ENCODE peak calls at places on chromosomes 16 and 17, in eight cellular contexts. M, Y, A, U, P, Q, T and J are unnamed samples.

GRCh38 chr17:59652119-59652518 is 32.4 kb downstream of the CLTC start:
- DNase-seq in M (no peak), Y (no peak), A (no peak), U (no peak), P (peak), Q (no peak), T (peak), J (no peak)

GRCh38 chr16:2028146-2028545 is 1.4 kb downstream of the NHERF2 start:
- DNase-seq in M (no peak), Y (no peak), A (no peak), U (no peak), P (no peak), Q (no peak), T (no peak), J (no peak)

GRCh38 chr16:25089346-25089745 is 22.2 kb upstream of the LCMT1 start:
- DNase-seq in M (no peak), Y (no peak), A (no peak), U (no peak), P (no peak), Q (no peak), T (no peak), J (no peak)

GRCh38 chr17:45171338-45172231 is 9.9 kb downstream of the HEXIM2 start:
- DNase-seq in M (no peak), Y (peak), A (no peak), U (peak), P (no peak), Q (peak), T (peak), J (peak)

GRCh38 chr17:60139438-60140285 is 10.1 kb upstream of the CA4 start:
- DNase-seq in M (peak), Y (peak), A (no peak), U (no peak), P (peak), Q (peak), T (peak), J (peak)

GRCh38 chr17:17700251-17700969 is 19.2 kb downstream of the RAI1 start:
- DNase-seq in M (no peak), Y (no peak), A (no peak), U (no peak), P (no peak), Q (no peak), T (no peak), J (no peak)

GRCh38 chr17:81044764-81045589 is 10.0 kb downstream of the BAIAP2 start:
- DNase-seq in M (no peak), Y (peak), A (no peak), U (peak), P (no peak), Q (peak), T (peak), J (peak)

GRCh38 chr16:70601576-70602575 is 44.5 kb upstream of the IL34 start:
- DNase-seq in M (no peak), Y (no peak), A (no peak), U (no peak), P (no peak), Q (no peak), T (no peak), J (no peak)

GRCh38 chr17:70796757-70797156 is 627.4 kb downstream of the KCNJ2 start:
- DNase-seq in M (no peak), Y (no peak), A (no peak), U (peak), P (no peak), Q (no peak), T (no peak), J (no peak)

GRCh38 chr16:9123871-9124270 is 32.4 kb downstream of the HAPSTR1 start:
- DNase-seq in M (no peak), Y (peak), A (peak), U (peak), P (no peak), Q (peak), T (peak), J (peak)

GRCh38 chr17:55743103-55743679 is 7.7 kb upstream of the PCTP start:
- DNase-seq in M (no peak), Y (no peak), A (no peak), U (peak), P (no peak), Q (no peak), T (no peak), J (no peak)

GRCh38 chr17:41466988-41467387 is at the start of gene KRT32:
- DNase-seq in M (no peak), Y (no peak), A (no peak), U (no peak), P (no peak), Q (no peak), T (no peak), J (no peak)

GRCh38 chr16:84268661-84269060 is 26.0 kb upstream of the WFDC1 start:
- DNase-seq in M (no peak), Y (no peak), A (no peak), U (no peak), P (no peak), Q (no peak), T (no peak), J (no peak)

GRCh38 chr17:18281815-18282214 is 21.4 kb downstream of the MIEF2 start:
- DNase-seq in M (no peak), Y (no peak), A (no peak), U (no peak), P (no peak), Q (no peak), T (no peak), J (no peak)

GRCh38 chr16:65116818-65117430 is 4.9 kb downstream of the CDH11 start:
- DNase-seq in M (no peak), Y (no peak), A (no peak), U (no peak), P (no peak), Q (no peak), T (no peak), J (no peak)